ENCODE peak calls at places on chromosomes 7 and 10, in eight cellular contexts. O is stimulated activated CD4-positive, alpha-beta T cell treated with anti-CD3 and anti-CD28 coated beads, Interleukin-15, amount 100 ng/mL, for 24 hours; T is Peyer's patch; B is heart right ventricle; X is BJ; K is H7; G is neural crest cell; N is dermis microvascular lymphatic vessel endothelial cell. A is an unnamed sample.

GRCh38 chr10:84337199-84337598 is 8.8 kb downstream of the CCSER2 start:
- DNase-seq in G (no peak), O (no peak), N (no peak), B (no peak), X (no peak), T (no peak), K (no peak), A (no peak)

GRCh38 chr7:2637505-2638223 is 5.9 kb downstream of the TTYH3 start:
- DNase-seq in K (no peak), N (no peak), X (no peak), G (no peak), B (peak; percentile 70), T (peak; percentile 91), O (no peak), A (no peak)

GRCh38 chr7:121605297-121605640 is 209.2 kb upstream of the FAM3C start:
- DNase-seq in N (no peak), K (no peak), B (no peak), T (no peak), X (no peak), O (no peak), G (no peak), A (no peak)

GRCh38 chr7:2939193-2939885 is 95.2 kb upstream of the GNA12 start:
- DNase-seq in G (no peak), O (no peak), X (no peak), K (peak; percentile 62), B (no peak), N (no peak), T (peak; percentile 37), A (no peak)

GRCh38 chr7:129522971-129523340 is 20.6 kb downstream of the SMKR1 start:
- DNase-seq in N (no peak), X (no peak), T (no peak), G (no peak), B (no peak), K (no peak), O (no peak), A (no peak)

GRCh38 chr10:45373783-45374450 is at the start of gene ALOX5:
- DNase-seq in T (peak; percentile 86), G (no peak), K (peak; percentile 94), B (peak; percentile 50), X (no peak), O (peak; percentile 37), N (no peak), A (peak; percentile 66)

GRCh38 chr10:81600185-81600584 is 274.8 kb upstream of the NRG3 start:
- DNase-seq in T (no peak), K (no peak), N (no peak), G (no peak), X (no peak), B (no peak), O (no peak), A (no peak)

GRCh38 chr7:107220356-107220755 is 51.6 kb downstream of the HBP1 start:
- DNase-seq in O (no peak), N (no peak), X (no peak), K (no peak), B (peak; percentile 44), T (no peak), G (no peak), A (no peak)

GRCh38 chr10:133143546-133143945 is 16.5 kb upstream of the KNDC1 start:
- DNase-seq in G (no peak), X (no peak), K (no peak), O (no peak), B (no peak), N (no peak), T (peak; percentile 25), A (no peak)

GRCh38 chr10:115030483-115031200 is 62.5 kb upstream of the ATRNL1 start:
- DNase-seq in N (no peak), K (no peak), G (no peak), B (no peak), X (no peak), O (no peak), T (no peak), A (no peak)

GRCh38 chr10:4280481-4281206 is 495.6 kb upstream of the KLF6 start:
- DNase-seq in T (no peak), N (peak; percentile 66), K (no peak), B (no peak), O (no peak), X (no peak), G (no peak), A (no peak)

GRCh38 chr7:12757443-12757842 is 70.0 kb downstream of the ARL4A start:
- DNase-seq in O (no peak), N (no peak), G (no peak), B (no peak), T (no peak), X (peak; percentile 77), K (no peak), A (no peak)

GRCh38 chr7:28980504-28981281 is 22.6 kb upstream of the TRIL start:
- DNase-seq in G (no peak), T (no peak), K (no peak), X (no peak), O (no peak), B (no peak), N (no peak), A (no peak)

GRCh38 chr10:49139866-49140195 is 6.0 kb upstream of the FAM170B start:
- DNase-seq in O (no peak), K (no peak), X (peak; percentile 83), G (no peak), T (no peak), N (no peak), B (peak; percentile 0), A (no peak)

GRCh38 chr7:140033779-140034363 is 28.9 kb downstream of the PARP12 start:
- DNase-seq in K (no peak), X (no peak), B (no peak), G (no peak), T (no peak), O (no peak), N (no peak), A (no peak)

A was measured in ureter.